ENCODE peak calls at places on chromosome 2, in eight cellular contexts. N is AG09309; H is GM23248; A is IMR-90; U is MM.1S; L is HL-60; B is naive thymus-derived CD4-positive, alpha-beta T cell; D is upper lobe of right lung. I is an unnamed sample.
A peak's percentile ranks its signal among the peaks of the same experiment; 100 is the strongest.

GRCh38 chr2:158994920-158995676 is 26.7 kb downstream of the TANC1 start:
- DNase-seq in N (no peak), H (no peak), A (no peak), U (peak; percentile 51), L (no peak), B (no peak), D (no peak), I (no peak)

GRCh38 chr2:41937464-41937861 is 110.4 kb upstream of the PKDCC start:
- DNase-seq in N (no peak), H (peak; percentile 73), A (peak; percentile 41), U (no peak), L (no peak), B (no peak), D (no peak), I (no peak)

GRCh38 chr2:108884629-108885028 is 98.1 kb downstream of the CCDC138 start:
- DNase-seq in N (no peak), H (no peak), A (no peak), U (no peak), L (no peak), B (no peak), D (peak; percentile 69), I (no peak)

GRCh38 chr2:174333502-174334277 is 1.1 kb upstream of the SP9 start:
- DNase-seq in N (no peak), H (no peak), A (no peak), U (no peak), L (no peak), B (peak; percentile 28), D (no peak), I (no peak)

GRCh38 chr2:137202310-137202709 is 437.0 kb downstream of the THSD7B start:
- DNase-seq in N (no peak), H (no peak), A (no peak), U (no peak), L (no peak), B (no peak), D (no peak), I (no peak)

GRCh38 chr2:157508676-157509075 is 64.8 kb upstream of the CYTIP start:
- DNase-seq in N (no peak), H (no peak), A (no peak), U (no peak), L (peak; percentile 12), B (no peak), D (no peak), I (no peak)

GRCh38 chr2:46683541-46683940 is 204.2 kb downstream of the TMEM247 start:
- DNase-seq in N (no peak), H (no peak), A (no peak), U (no peak), L (peak; percentile 27), B (no peak), D (no peak), I (no peak)

GRCh38 chr2:25388491-25388890 is 46.8 kb upstream of the DNMT3A start:
- DNase-seq in N (no peak), H (no peak), A (no peak), U (no peak), L (no peak), B (peak; percentile 22), D (no peak), I (no peak)

GRCh38 chr2:182280128-182280527 is 146.7 kb downstream of the PDE1A start:
- DNase-seq in N (no peak), H (peak; percentile 10), A (peak; percentile 69), U (no peak), L (no peak), B (no peak), D (no peak), I (no peak)

GRCh38 chr2:104734937-104735586 is 118.9 kb upstream of the POU3F3 start:
- DNase-seq in N (no peak), H (no peak), A (no peak), U (peak; percentile 54), L (peak; percentile 15), B (no peak), D (no peak), I (no peak)

GRCh38 chr2:20988906-20989305 is 55.0 kb downstream of the APOB start:
- DNase-seq in N (no peak), H (no peak), A (no peak), U (no peak), L (no peak), B (no peak), D (no peak), I (no peak)

GRCh38 chr2:171837736-171838135 is 56.3 kb downstream of the SLC25A12 start:
- DNase-seq in N (no peak), H (peak; percentile 31), A (peak; percentile 24), U (no peak), L (no peak), B (no peak), D (no peak), I (no peak)

GRCh38 chr2:26811261-26811660 is 25.4 kb downstream of the CENPA start:
- DNase-seq in N (no peak), H (no peak), A (no peak), U (no peak), L (no peak), B (no peak), D (no peak), I (no peak)

GRCh38 chr2:124875627-124876244 is 850.6 kb downstream of the CNTNAP5 start:
- DNase-seq in N (no peak), H (no peak), A (no peak), U (no peak), L (no peak), B (no peak), D (no peak), I (no peak)

GRCh38 chr2:237092506-237092905 is 6.8 kb downstream of the COPS8 start:
- DNase-seq in N (no peak), H (no peak), A (no peak), U (no peak), L (no peak), B (no peak), D (no peak), I (no peak)

GRCh38 chr2:54685263-54685775 is 38.1 kb upstream of the EML6 start:
- DNase-seq in N (no peak), H (no peak), A (no peak), U (no peak), L (no peak), B (no peak), D (no peak), I (no peak)

GRCh38 chr2:96601382-96602292 is 36.5 kb downstream of the KANSL3 start:
- DNase-seq in N (no peak), H (no peak), A (no peak), U (no peak), L (no peak), B (no peak), D (no peak), I (no peak)

GRCh38 chr2:106020821-106021316 is 173.2 kb downstream of the UXS1 start:
- DNase-seq in N (no peak), H (no peak), A (no peak), U (no peak), L (no peak), B (no peak), D (no peak), I (no peak)

GRCh38 chr2:238965371-238966273 is 117.7 kb downstream of the TWIST2 start:
- DNase-seq in N (no peak), H (no peak), A (no peak), U (no peak), L (no peak), B (no peak), D (no peak), I (no peak)

GRCh38 chr2:19839438-19839837 is 62.3 kb downstream of the TTC32 start:
- DNase-seq in N (no peak), H (no peak), A (no peak), U (no peak), L (no peak), B (no peak), D (no peak), I (no peak)

GRCh38 chr2:183678908-183679307 is 554.7 kb downstream of the NUP35 start:
- DNase-seq in N (no peak), H (no peak), A (no peak), U (no peak), L (no peak), B (no peak), D (no peak), I (no peak)
- H3K4me3 ChIP-seq in N (no peak overlapping the region), H (no peak overlapping the region), A (no peak overlapping the region), U (no peak overlapping the region), L (no peak overlapping the region), B (no peak overlapping the region), D (no peak overlapping the region), I (no peak overlapping the region)

DNA sequence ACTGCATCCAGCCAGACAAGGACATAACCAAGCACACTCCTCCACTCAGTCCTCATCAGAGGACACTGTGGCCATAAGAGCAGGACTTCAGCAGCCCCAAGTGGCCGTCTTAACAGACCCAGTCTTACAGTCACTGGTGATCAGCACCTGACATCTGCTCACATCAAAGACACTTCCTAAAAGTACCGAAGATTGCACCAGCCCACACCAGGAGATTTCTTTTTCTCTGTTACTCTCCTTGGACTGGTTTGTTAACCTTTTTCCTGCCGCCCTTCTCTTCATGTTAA is 44.1 kb downstream of the MRPS5 start:
- DNase-seq in N (no peak), H (no peak), A (no peak), U (no peak), L (peak; percentile 16), B (no peak), D (no peak), I (no peak)
- H3K4me3 ChIP-seq in N (no peak overlapping the region), H (no peak overlapping the region), A (no peak overlapping the region), U (no peak overlapping the region), L (no peak overlapping the region), B (peak overlapping the region; percentile 90), D (no peak overlapping the region), I (no peak overlapping the region)

GRCh38 chr2:88011011-88011410 is 5.3 kb downstream of the RNU2-63P start:
- DNase-seq in N (no peak), H (no peak), A (no peak), U (no peak), L (no peak), B (no peak), D (no peak), I (no peak)
- H3K4me3 ChIP-seq in N (no peak overlapping the region), H (no peak overlapping the region), A (no peak overlapping the region), U (no peak overlapping the region), L (no peak overlapping the region), B (no peak overlapping the region), D (no peak overlapping the region), I (no peak overlapping the region)

GRCh38 chr2:39618736-39619135 is 47.0 kb upstream of the TMEM178A start:
- DNase-seq in N (no peak), H (no peak), A (no peak), U (no peak), L (peak; percentile 16), B (no peak), D (no peak), I (no peak)

GRCh38 chr2:39618236-39618635 is 47.5 kb upstream of the TMEM178A start:
- DNase-seq in N (no peak), H (no peak), A (no peak), U (no peak), L (no peak), B (no peak), D (no peak), I (no peak)

GRCh38 chr2:39623916-39624315 is 41.8 kb upstream of the TMEM178A start:
- DNase-seq in N (no peak), H (no peak), A (no peak), U (no peak), L (no peak), B (no peak), D (no peak), I (no peak)

GRCh38 chr2:39621596-39621995 is 44.1 kb upstream of the TMEM178A start:
- DNase-seq in N (no peak), H (no peak), A (no peak), U (no peak), L (no peak), B (no peak), D (no peak), I (no peak)

DNA sequence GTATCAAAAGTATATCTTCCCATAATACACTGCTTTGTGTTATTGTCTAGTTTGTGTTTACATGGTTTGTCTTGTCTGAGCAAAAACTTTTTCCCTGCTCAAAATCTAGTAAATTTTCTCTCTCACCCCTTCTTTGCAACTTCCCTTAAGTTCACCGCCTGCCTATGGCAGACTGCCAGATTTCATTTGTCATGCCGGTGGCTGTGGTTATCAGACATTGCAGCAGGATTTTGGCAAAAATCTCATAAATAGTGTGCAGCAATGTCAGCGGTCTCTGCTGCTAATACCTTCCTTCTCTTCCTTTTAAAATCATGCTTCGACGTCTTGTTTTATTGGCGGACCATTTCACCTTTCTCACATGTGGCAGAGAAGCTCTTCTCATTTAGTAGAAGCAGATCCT is 45.6 kb upstream of the TMEM178A start:
- DNase-seq in N (peak; percentile 82), H (peak; percentile 71), A (peak; percentile 84), U (no peak), L (peak; percentile 94), B (peak; percentile 1), D (no peak), I (no peak)
- H3K4me3 ChIP-seq in N (no peak overlapping the region), H (no peak overlapping the region), A (no peak overlapping the region), U (no peak overlapping the region), L (no peak overlapping the region), B (no peak overlapping the region), D (no peak overlapping the region), I (no peak overlapping the region)

I was measured in left lung.